ENCODE peak calls at places on chromosomes 7 and 10, in five cellular contexts. C is kidney, K is chondrocyte, B is AG09319, E is fibroblast of lung. J is an unnamed sample.

GRCh38 chr10:92720306-92721165 is 30.8 kb downstream of the HHEX start:
- DNase-seq in C (no peak), K (no peak), E (no peak), B (no peak), J (no peak)

GRCh38 chr10:71269301-71270288 is 49.5 kb upstream of the SLC29A3 start:
- DNase-seq in C (no peak), B (no peak), K (no peak), E (peak; percentile 59), J (no peak)

GRCh38 chr10:63504145-63504881 is 16.9 kb upstream of the REEP3 start:
- DNase-seq in B (no peak), E (no peak), C (no peak), K (no peak), J (no peak)

GRCh38 chr10:124745678-124746077 is 1.5 kb upstream of the FAM53B start:
- DNase-seq in B (no peak), C (no peak), K (no peak), E (peak; percentile 38), J (no peak)

GRCh38 chr10:128938488-128938887 is 528.6 kb upstream of the MGMT start:
- DNase-seq in B (no peak), K (no peak), E (no peak), C (no peak), J (no peak)

GRCh38 chr10:129646921-129647320 is 179.9 kb downstream of the MGMT start:
- DNase-seq in E (no peak), K (no peak), B (no peak), C (no peak), J (no peak)

GRCh38 chr7:107262857-107263256 is 94.1 kb downstream of the HBP1 start:
- DNase-seq in C (no peak), K (no peak), B (no peak), E (peak; percentile 5), J (no peak)

GRCh38 chr7:1915956-1916620 is 246.0 kb downstream of the ELFN1 start:
- DNase-seq in C (peak; percentile 54), E (no peak), K (peak; percentile 83), B (no peak), J (no peak)

GRCh38 chr10:118835682-118836326 is 81.0 kb upstream of the CACUL1 start:
- DNase-seq in C (peak; percentile 93), B (no peak), K (no peak), E (peak; percentile 57), J (no peak)

GRCh38 chr7:106423111-106423510 is 138.3 kb upstream of the NAMPT start:
- DNase-seq in E (no peak), C (no peak), B (no peak), K (no peak), J (no peak)

GRCh38 chr7:27367930-27368549 is 125.4 kb downstream of the EVX1 start:
- DNase-seq in E (no peak), B (no peak), K (no peak), C (no peak), J (no peak)

GRCh38 chr7:80699030-80699638 is 60.7 kb downstream of the CD36 start:
- DNase-seq in C (no peak), K (no peak), B (no peak), E (peak; percentile 43), J (no peak)

GRCh38 chr10:126309193-126309592 is 79.1 kb downstream of the ADAM12 start:
- DNase-seq in K (no peak), C (no peak), E (no peak), B (no peak), J (no peak)

GRCh38 chr7:20954711-20955641 is 168.3 kb upstream of the SP8 start:
- DNase-seq in C (no peak), K (no peak), E (peak; percentile 11), B (no peak), J (no peak)

GRCh38 chr7:83306487-83306886 is 143.8 kb upstream of the PCLO start:
- DNase-seq in C (no peak), E (no peak), B (no peak), K (no peak), J (no peak)

GRCh38 chr10:600876-601275 is 88.6 kb downstream of the DIP2C start:
- DNase-seq in E (peak; percentile 81), B (no peak), C (no peak), K (no peak), J (no peak)

GRCh38 chr7:151968357-151968756 is 12.1 kb downstream of the GALNTL5 start:
- DNase-seq in E (no peak), K (no peak), C (no peak), B (no peak), J (no peak)

GRCh38 chr10:103145860-103146466 is 47.1 kb downstream of the NT5C2 start:
- DNase-seq in C (no peak), B (peak; percentile 93), K (no peak), E (peak; percentile 86), J (no peak)

GRCh38 chr10:127976701-127977367 is 69.9 kb downstream of the PTPRE start:
- DNase-seq in E (peak; percentile 75), B (no peak), C (no peak), K (no peak), J (no peak)

GRCh38 chr10:31932838-31933237 is 4.2 kb upstream of the ARHGAP12 start:
- DNase-seq in E (no peak), K (no peak), C (no peak), B (no peak), J (no peak)

GRCh38 chr7:121204537-121204936 is 124.3 kb upstream of the WNT16 start:
- DNase-seq in B (peak; percentile 59), K (no peak), C (no peak), E (no peak), J (no peak)

GRCh38 chr10:100006241-100006886 is 3.4 kb downstream of the DNMBP start:
- DNase-seq in C (no peak), E (peak; percentile 98), K (no peak), B (no peak), J (no peak)

GRCh38 chr7:82164813-82165212 is 278.8 kb downstream of the CACNA2D1 start:
- DNase-seq in E (peak; percentile 79), B (peak; percentile 42), K (no peak), C (no peak), J (no peak)

GRCh38 chr10:80444646-80445319 is 9.3 kb upstream of the TSPAN14 start:
- DNase-seq in E (peak; percentile 66), C (peak; percentile 84), B (peak; percentile 63), K (no peak), J (peak; percentile 77)
- TF ChIP-seq CTCF in E (peak; percentile 91), C (peak; percentile 85), B (peak; percentile 88), K (peak; percentile 80), J (peak; percentile 65)

DNA sequence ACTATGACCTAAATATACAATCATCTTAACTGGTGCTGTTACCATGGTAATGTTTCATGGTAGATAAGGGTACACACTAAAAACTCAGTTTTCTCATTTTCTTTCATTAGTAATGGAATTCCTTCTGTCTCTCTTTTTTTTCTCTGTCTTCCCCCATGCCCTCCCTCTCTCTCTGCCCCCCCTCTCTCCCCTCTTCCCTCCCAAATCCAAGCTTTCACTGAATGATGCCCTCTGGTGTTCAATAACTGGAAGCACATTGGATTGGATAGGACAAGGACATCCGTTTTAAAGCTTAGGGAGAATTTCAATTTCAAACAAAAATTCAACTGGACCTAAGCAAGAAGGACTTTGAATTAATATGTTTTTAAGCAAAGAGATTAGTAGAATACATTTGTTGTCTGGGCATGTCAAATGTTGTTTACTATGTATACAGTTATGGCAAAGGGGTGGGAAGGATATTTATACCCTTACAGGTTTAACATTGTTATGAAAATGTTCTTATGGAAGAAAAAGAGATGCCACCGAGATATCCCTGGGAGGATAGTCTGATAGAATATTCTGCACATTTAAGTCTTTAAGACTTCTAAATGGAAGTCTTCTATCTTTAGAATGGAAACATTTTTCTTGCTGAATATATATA is 6.1 kb downstream of the CHRM2 start:
- DNase-seq in K (no peak), B (no peak), E (peak; percentile 34), C (no peak), J (no peak)
- TF ChIP-seq CTCF in K (peak; percentile 77), B (peak; percentile 35), E (peak; percentile 44), C (no peak), J (no peak)

GRCh38 chr7:24725554-24726260 is 31.6 kb downstream of the GSDME start:
- DNase-seq in B (no peak), E (no peak), K (no peak), C (no peak), J (no peak)

GRCh38 chr7:24722386-24723177 is 34.7 kb downstream of the GSDME start:
- DNase-seq in K (no peak), C (no peak), E (peak; percentile 44), B (no peak), J (no peak)

GRCh38 chr7:24724451-24725190 is 32.6 kb downstream of the GSDME start:
- DNase-seq in K (no peak), E (no peak), B (no peak), C (no peak), J (no peak)

GRCh38 chr7:24721378-24722030 is 35.8 kb downstream of the GSDME start:
- DNase-seq in K (no peak), B (no peak), E (no peak), C (no peak), J (no peak)

DNA sequence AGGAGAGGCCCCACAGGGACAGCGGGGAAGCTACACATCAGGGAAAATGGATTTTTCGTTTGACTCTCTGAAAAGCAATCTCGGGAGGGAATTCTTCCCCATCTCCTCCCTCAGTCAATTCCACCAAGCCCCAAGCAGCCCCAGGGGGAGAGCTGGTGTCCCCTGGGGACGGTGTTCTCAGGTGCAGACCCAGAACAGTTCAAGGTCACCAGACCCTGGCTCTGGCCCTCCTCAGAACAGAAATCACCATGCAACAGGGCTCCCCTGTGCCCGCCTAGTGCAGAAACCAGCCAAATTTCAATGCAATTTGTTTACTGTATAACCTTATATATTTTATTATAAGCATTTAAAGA is 34.1 kb downstream of the GSDME start:
- DNase-seq in C (no peak), B (no peak), K (no peak), E (no peak), J (no peak)
- TF ChIP-seq CTCF in C (no peak), B (no peak), K (peak; percentile 58), E (no peak), J (no peak)

GRCh38 chr10:3783313-3783689 is 1.7 kb downstream of the KLF6 start:
- DNase-seq in C (peak; percentile 90), B (peak; percentile 79), K (no peak), E (peak; percentile 84), J (peak; percentile 54)

GRCh38 chr10:3785251-3785848 is 341 bp upstream of the KLF6 start:
- DNase-seq in E (peak; percentile 92), B (peak; percentile 96), K (peak; percentile 98), C (peak; percentile 100), J (peak; percentile 99)

GRCh38 chr10:3783721-3784432 is 1.1 kb downstream of the KLF6 start:
- DNase-seq in K (no peak), E (peak; percentile 69), C (no peak), B (peak; percentile 83), J (peak; percentile 48)

GRCh38 chr10:3785849-3786290 is 861 bp upstream of the KLF6 start:
- DNase-seq in E (peak; percentile 37), K (no peak), C (peak; percentile 86), B (no peak), J (no peak)

DNA sequence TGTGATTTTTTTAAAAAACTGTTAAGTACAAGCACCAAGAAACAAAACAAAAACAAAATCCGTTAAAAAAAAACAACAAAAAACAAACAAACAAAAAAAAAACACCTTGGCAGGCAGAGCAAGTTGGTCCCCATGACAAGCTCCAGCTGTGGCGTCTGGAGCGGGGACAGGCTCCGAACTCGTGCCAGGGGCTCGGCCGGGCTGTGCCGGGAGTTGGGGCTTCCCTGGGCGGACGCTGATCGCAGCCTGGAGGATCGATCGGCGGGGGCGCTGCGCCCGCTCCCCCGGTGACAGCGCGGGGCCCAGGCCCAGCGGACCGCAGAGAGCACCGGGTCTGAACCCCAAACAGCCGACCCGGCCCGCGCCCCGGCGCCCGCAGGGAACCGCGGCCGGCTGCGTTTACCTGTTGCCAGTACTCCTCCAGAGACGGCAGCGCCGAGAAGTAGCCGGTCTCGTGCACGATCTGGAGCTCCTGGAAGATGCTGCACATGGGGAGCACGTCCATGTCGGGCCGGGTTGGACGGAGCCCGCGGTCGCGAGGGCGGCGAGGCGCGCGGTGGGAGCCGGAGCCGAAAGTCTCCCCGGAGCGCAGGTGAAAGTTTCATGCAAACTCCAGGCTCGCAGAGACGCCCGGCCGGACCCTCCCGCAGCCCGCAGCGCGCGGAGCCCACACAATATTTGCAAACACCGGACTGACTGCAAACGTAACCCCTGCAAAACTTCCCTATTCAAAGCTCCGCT is at the start of gene KLF6:
- DNase-seq in C (peak; percentile 92), K (no peak), E (no peak), B (no peak), J (no peak)
- TF ChIP-seq CTCF in C (no peak), K (peak; percentile 49), E (no peak), B (no peak), J (no peak)

J was measured in CD4-positive, alpha-beta T cell.